ENCODE peak calls at places on chromosomes 1 and 21, in four cellular contexts. One of them, this sample, is unnamed.

GRCh38 chr1:168512864-168513595 is 30.8 kb downstream of the XCL2 start:
- DNase-seq in K562: no peak
- DNase-seq in GM12878: no peak
- DNase-seq in HepG2: peak
- DNase-seq in this sample: no peak

GRCh38 chr1:56940039-56940438 is 25.8 kb downstream of the C8B start:
- DNase-seq in K562: no peak
- DNase-seq in HepG2: no peak
- DNase-seq in GM12878: no peak
- DNase-seq in this sample: no peak

GRCh38 chr21:31205412-31205811 is 138.6 kb downstream of the TIAM1 start:
- DNase-seq in GM12878: no peak
- DNase-seq in K562: no peak
- DNase-seq in HepG2: no peak
- DNase-seq in this sample: no peak

GRCh38 chr1:23902611-23903278 is 10.4 kb downstream of the CNR2 start:
- DNase-seq in K562: no peak
- DNase-seq in GM12878: no peak
- DNase-seq in HepG2: no peak
- DNase-seq in this sample: no peak

GRCh38 chr21:46191257-46191685 is 7.0 kb upstream of the SPATC1L start:
- DNase-seq in K562: no peak
- DNase-seq in GM12878: no peak
- DNase-seq in HepG2: no peak
- DNase-seq in this sample: no peak

GRCh38 chr21:46559291-46559983 is 45.4 kb downstream of the S100B start:
- DNase-seq in K562: no peak
- DNase-seq in GM12878: peak
- DNase-seq in HepG2: peak
- DNase-seq in this sample: peak

GRCh38 chr1:59937636-59938210 is 11.2 kb upstream of the CYP2J2 start:
- DNase-seq in GM12878: no peak
- DNase-seq in K562: no peak
- DNase-seq in HepG2: no peak
- DNase-seq in this sample: no peak

GRCh38 chr1:28508435-28508754 is 2.6 kb downstream of the RCC1 start:
- DNase-seq in K562: no peak
- DNase-seq in GM12878: no peak
- DNase-seq in HepG2: no peak
- DNase-seq in this sample: no peak

GRCh38 chr1:173164686-173165085 is 42.4 kb downstream of the TNFSF4 start:
- DNase-seq in HepG2: no peak
- DNase-seq in K562: no peak
- DNase-seq in GM12878: no peak
- DNase-seq in this sample: peak

GRCh38 chr1:228867093-228867950 is 132.0 kb downstream of the RHOU start:
- DNase-seq in GM12878: no peak
- DNase-seq in K562: no peak
- DNase-seq in HepG2: no peak
- DNase-seq in this sample: no peak

GRCh38 chr1:55631508-55631907 is 416.3 kb upstream of the USP24 start:
- DNase-seq in GM12878: no peak
- DNase-seq in K562: no peak
- DNase-seq in HepG2: no peak
- DNase-seq in this sample: no peak

GRCh38 chr1:203396595-203397194 is 45.8 kb upstream of the FMOD start:
- DNase-seq in K562: no peak
- DNase-seq in HepG2: no peak
- DNase-seq in GM12878: no peak
- DNase-seq in this sample: no peak

GRCh38 chr1:2606806-2607680 is 20.5 kb downstream of the PRXL2B start:
- DNase-seq in K562: no peak
- DNase-seq in GM12878: no peak
- DNase-seq in HepG2: no peak
- DNase-seq in this sample: no peak

GRCh38 chr1:46673749-46674182 is 2.1 kb downstream of the TEX38 start:
- DNase-seq in K562: peak
- DNase-seq in GM12878: no peak
- DNase-seq in HepG2: no peak
- DNase-seq in this sample: no peak

GRCh38 chr1:189708674-189709073 is 769.0 kb downstream of the BRINP3 start:
- DNase-seq in GM12878: no peak
- DNase-seq in HepG2: no peak
- DNase-seq in K562: no peak
- DNase-seq in this sample: no peak

GRCh38 chr21:38766987-38767722 is 38.6 kb upstream of the ETS2 start:
- DNase-seq in GM12878: peak
- DNase-seq in HepG2: peak
- DNase-seq in K562: no peak
- DNase-seq in this sample: no peak

GRCh38 chr1:237138551-237138950 is 96.6 kb downstream of the RYR2 start:
- DNase-seq in K562: no peak
- DNase-seq in HepG2: no peak
- DNase-seq in GM12878: no peak
- DNase-seq in this sample: no peak

GRCh38 chr1:225857256-225857655 is 24.9 kb downstream of the TMEM63A start:
- DNase-seq in HepG2: no peak
- DNase-seq in GM12878: no peak
- DNase-seq in K562: no peak
- DNase-seq in this sample: no peak

GRCh38 chr1:241553886-241554592 is 21.9 kb downstream of the KMO start:
- DNase-seq in K562: no peak
- DNase-seq in HepG2: no peak
- DNase-seq in GM12878: no peak
- DNase-seq in this sample: no peak

GRCh38 chr1:160567858-160568682 is 11.2 kb downstream of the CD84 start:
- DNase-seq in HepG2: no peak
- DNase-seq in GM12878: no peak
- DNase-seq in K562: peak
- DNase-seq in this sample: no peak

GRCh38 chr1:25590096-25590824 is 26.3 kb upstream of the MAN1C1 start:
- DNase-seq in K562: no peak
- DNase-seq in HepG2: no peak
- DNase-seq in GM12878: no peak
- DNase-seq in this sample: no peak

GRCh38 chr1:67716800-67717199 is 31.8 kb downstream of the GADD45A start:
- DNase-seq in HepG2: no peak
- DNase-seq in K562: no peak
- DNase-seq in GM12878: no peak
- DNase-seq in this sample: no peak

GRCh38 chr1:27872059-27872801 is at the start of gene THEMIS2:
- DNase-seq in HepG2: no peak
- DNase-seq in K562: peak
- DNase-seq in GM12878: no peak
- DNase-seq in this sample: no peak

GRCh38 chr1:155260276-155260675 is 1.9 kb downstream of the SCAMP3 start:
- DNase-seq in HepG2: no peak
- DNase-seq in K562: no peak
- DNase-seq in GM12878: no peak
- DNase-seq in this sample: no peak

GRCh38 chr1:155261888-155262673 is at the start of gene SCAMP3:
- DNase-seq in GM12878: peak
- DNase-seq in K562: peak
- DNase-seq in HepG2: peak
- DNase-seq in this sample: peak

GRCh38 chr1:155261401-155261887 is 716 bp downstream of the SCAMP3 start:
- DNase-seq in HepG2: no peak
- DNase-seq in GM12878: no peak
- DNase-seq in K562: no peak
- DNase-seq in this sample: no peak

GRCh38 chr1:155267373-155267772 is 5.2 kb upstream of the SCAMP3 start:
- DNase-seq in K562: no peak
- DNase-seq in GM12878: no peak
- DNase-seq in HepG2: no peak
- DNase-seq in this sample: no peak

DNA sequence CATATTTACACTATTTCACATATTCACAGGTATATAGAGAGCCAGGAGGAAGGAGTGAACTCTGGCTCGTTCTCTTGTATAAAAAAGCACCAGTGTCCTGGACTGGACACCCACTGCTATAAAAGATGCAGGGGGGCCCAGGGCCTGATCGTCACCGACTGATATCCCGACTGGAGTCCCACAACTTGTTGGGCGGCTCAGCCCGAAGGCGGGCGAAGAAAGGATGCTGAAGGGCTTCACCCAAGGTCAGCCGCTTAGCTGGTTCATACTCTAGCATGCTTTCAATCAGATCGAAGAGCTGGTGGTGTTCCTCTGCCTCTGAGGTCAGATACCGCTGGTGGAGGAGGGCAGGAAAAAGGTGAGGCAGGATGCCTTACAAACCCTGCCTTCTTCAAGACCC is 907 bp upstream of the SCAMP3 start:
- DNase-seq in K562: no peak
- DNase-seq in GM12878: no peak
- DNase-seq in HepG2: no peak
- DNase-seq in this sample: no peak
- TF ChIP-seq BRCA1 in K562: no peak
- TF ChIP-seq BRCA1 in GM12878: no peak
- TF ChIP-seq BRCA1 in HepG2: no peak
- TF ChIP-seq BRCA1 in this sample: no peak

DNA sequence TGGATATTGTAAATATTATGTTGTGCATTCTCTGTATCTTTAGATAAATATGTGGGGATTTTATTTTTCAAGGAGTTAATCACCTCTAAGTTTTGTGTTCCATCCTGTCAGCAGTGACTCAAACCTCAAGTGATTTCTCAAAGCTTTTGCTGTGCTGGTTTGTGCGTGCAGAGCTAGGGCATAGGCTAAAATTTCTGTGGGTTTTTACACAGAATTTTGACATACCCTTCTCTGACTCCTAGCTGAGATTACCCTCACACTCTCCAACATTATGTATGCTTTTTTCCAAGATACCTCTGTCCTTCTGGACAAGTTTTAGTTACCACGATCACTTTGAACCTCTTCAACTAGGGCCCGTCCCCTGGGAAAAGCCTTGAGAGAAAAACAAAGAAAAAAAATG is 384.9 kb downstream of the NCAM2 start:
- DNase-seq in HepG2: no peak
- DNase-seq in K562: no peak
- DNase-seq in GM12878: no peak
- DNase-seq in this sample: no peak
- TF ChIP-seq YY1 in HepG2: no peak
- TF ChIP-seq YY1 in K562: no peak
- TF ChIP-seq YY1 in GM12878: no peak
- TF ChIP-seq YY1 in this sample: no peak

DNA sequence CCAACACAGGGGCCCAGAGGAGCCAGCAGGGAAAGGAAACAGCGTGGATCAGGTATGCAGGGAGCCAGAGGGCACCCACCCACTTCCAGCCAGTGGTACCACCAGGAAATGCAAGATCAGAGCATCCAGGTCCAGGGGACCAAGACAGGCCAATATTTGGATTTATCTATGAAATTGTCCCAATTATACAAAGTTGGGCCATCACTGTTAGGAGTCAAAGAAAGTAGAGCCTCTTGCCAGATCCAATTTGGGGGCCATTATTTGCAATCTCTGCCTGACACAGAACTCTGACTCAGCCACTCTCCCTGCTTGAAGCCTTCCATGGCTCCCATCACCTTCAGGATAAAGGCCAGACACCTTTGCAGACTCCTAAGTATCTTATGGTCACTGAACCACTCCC is 21.1 kb upstream of the TAS1R2 start:
- DNase-seq in GM12878: no peak
- DNase-seq in K562: no peak
- DNase-seq in HepG2: no peak
- DNase-seq in this sample: no peak
- TF ChIP-seq BRCA1 in GM12878: no peak
- TF ChIP-seq BRCA1 in K562: no peak
- TF ChIP-seq BRCA1 in HepG2: no peak
- TF ChIP-seq BRCA1 in this sample: no peak

GRCh38 chr1:85445906-85446305 is 19.1 kb downstream of the DDAH1 start:
- DNase-seq in K562: no peak
- DNase-seq in GM12878: no peak
- DNase-seq in HepG2: no peak
- DNase-seq in this sample: no peak
- TF ChIP-seq YY1 in K562: no peak
- TF ChIP-seq YY1 in GM12878: no peak
- TF ChIP-seq YY1 in HepG2: no peak
- TF ChIP-seq YY1 in this sample: no peak

GRCh38 chr1:93324486-93325464 is 20.9 kb upstream of the DR1 start:
- DNase-seq in K562: no peak
- DNase-seq in GM12878: no peak
- DNase-seq in HepG2: no peak
- DNase-seq in this sample: no peak
- TF ChIP-seq BRCA1 in K562: no peak
- TF ChIP-seq BRCA1 in GM12878: no peak
- TF ChIP-seq BRCA1 in HepG2: no peak
- TF ChIP-seq BRCA1 in this sample: no peak

DNA sequence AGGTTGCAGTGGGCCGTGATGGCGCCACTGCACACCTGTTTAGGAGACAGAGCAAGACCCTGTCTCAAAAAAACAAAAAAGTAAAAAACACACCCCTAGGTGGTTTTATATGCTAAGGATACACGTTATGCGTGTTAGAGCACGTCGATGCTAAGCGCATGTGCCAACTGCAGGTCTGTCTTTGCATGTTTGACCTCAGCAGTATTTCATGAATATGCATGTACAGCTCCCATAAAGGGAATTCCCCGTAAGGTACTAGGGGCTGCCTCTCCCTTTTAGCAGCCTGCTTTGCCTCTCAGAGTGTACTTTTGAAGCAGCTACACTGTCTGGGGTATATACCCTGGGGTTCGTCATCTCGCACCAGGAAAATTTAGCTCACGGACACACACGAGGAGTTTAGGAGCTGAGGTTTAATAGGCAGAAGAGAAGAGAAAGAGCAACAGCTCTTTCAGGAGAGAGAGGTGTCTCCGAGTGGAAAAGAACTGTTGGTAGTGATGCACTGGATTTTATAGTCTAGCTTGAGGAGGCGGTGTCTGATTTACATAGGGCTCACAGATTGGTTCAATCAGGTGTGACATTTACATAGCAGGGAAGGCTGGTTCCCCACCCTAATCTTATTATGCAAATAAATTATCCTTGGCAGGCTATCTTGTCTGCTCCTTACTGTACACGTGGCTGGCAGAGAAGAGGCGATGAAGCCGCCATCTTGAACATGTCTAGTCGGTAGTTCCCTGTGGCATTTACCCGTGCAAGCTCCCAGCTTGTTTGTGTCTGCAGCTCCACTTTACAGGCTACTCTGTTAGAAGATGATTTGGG is 4.2 kb upstream of the OTUD3 start:
- DNase-seq in K562: peak
- DNase-seq in GM12878: no peak
- DNase-seq in HepG2: no peak
- DNase-seq in this sample: no peak
- TF ChIP-seq YY1 in K562: peak
- TF ChIP-seq YY1 in GM12878: no peak
- TF ChIP-seq YY1 in HepG2: no peak
- TF ChIP-seq YY1 in this sample: peak

This sample was measured in H1.